ENCODE peak calls at places on chromosome 16, in nine cellular contexts. One of them, this sample, is unnamed.

GRCh38 chr16:11073407-11073806 is 129.0 kb downstream of the CLEC16A start:
- DNase-seq in glutamatergic neuron: no peak
- DNase-seq in activated CD4-positive, alpha-beta T cell treated with anti-CD3 and anti-CD28 coated beads, Interleukin-2, amount 50 U/mL, for 1 hour: no peak
- DNase-seq in SHP77: no peak
- DNase-seq in heart left ventricle: no peak
- DNase-seq in NCI-H187: no peak
- DNase-seq in transverse colon: no peak
- DNase-seq in CD8-positive, alpha-beta T cell: no peak
- DNase-seq in NCI-H774: no peak
- DNase-seq in this sample: no peak

GRCh38 chr16:21302454-21302853 is 24.4 kb upstream of the CRYM start:
- DNase-seq in activated CD4-positive, alpha-beta T cell treated with anti-CD3 and anti-CD28 coated beads, Interleukin-2, amount 50 U/mL, for 1 hour: no peak
- DNase-seq in SHP77: peak
- DNase-seq in CD8-positive, alpha-beta T cell: no peak
- DNase-seq in heart left ventricle: no peak
- DNase-seq in glutamatergic neuron: no peak
- DNase-seq in transverse colon: no peak
- DNase-seq in NCI-H187: no peak
- DNase-seq in NCI-H774: peak
- DNase-seq in this sample: no peak

GRCh38 chr16:15443753-15444152 is 9.4 kb downstream of the BMERB1 start:
- DNase-seq in activated CD4-positive, alpha-beta T cell treated with anti-CD3 and anti-CD28 coated beads, Interleukin-2, amount 50 U/mL, for 1 hour: no peak
- DNase-seq in glutamatergic neuron: no peak
- DNase-seq in transverse colon: no peak
- DNase-seq in NCI-H187: no peak
- DNase-seq in CD8-positive, alpha-beta T cell: no peak
- DNase-seq in NCI-H774: no peak
- DNase-seq in SHP77: no peak
- DNase-seq in heart left ventricle: no peak
- DNase-seq in this sample: no peak

GRCh38 chr16:48499822-48500440 is 110.0 kb downstream of the N4BP1 start:
- DNase-seq in SHP77: peak
- DNase-seq in glutamatergic neuron: no peak
- DNase-seq in NCI-H187: no peak
- DNase-seq in heart left ventricle: no peak
- DNase-seq in NCI-H774: peak
- DNase-seq in transverse colon: peak
- DNase-seq in activated CD4-positive, alpha-beta T cell treated with anti-CD3 and anti-CD28 coated beads, Interleukin-2, amount 50 U/mL, for 1 hour: no peak
- DNase-seq in CD8-positive, alpha-beta T cell: no peak
- DNase-seq in this sample: peak

GRCh38 chr16:66741131-66741900 is 10.1 kb downstream of the DYNC1LI2 start:
- DNase-seq in transverse colon: peak
- DNase-seq in glutamatergic neuron: peak
- DNase-seq in SHP77: peak
- DNase-seq in activated CD4-positive, alpha-beta T cell treated with anti-CD3 and anti-CD28 coated beads, Interleukin-2, amount 50 U/mL, for 1 hour: no peak
- DNase-seq in heart left ventricle: peak
- DNase-seq in NCI-H187: no peak
- DNase-seq in NCI-H774: no peak
- DNase-seq in CD8-positive, alpha-beta T cell: no peak
- DNase-seq in this sample: peak

GRCh38 chr16:10598157-10598556 is 17.8 kb upstream of the EMP2 start:
- DNase-seq in CD8-positive, alpha-beta T cell: no peak
- DNase-seq in NCI-H774: no peak
- DNase-seq in glutamatergic neuron: no peak
- DNase-seq in SHP77: no peak
- DNase-seq in transverse colon: peak
- DNase-seq in heart left ventricle: peak
- DNase-seq in NCI-H187: no peak
- DNase-seq in activated CD4-positive, alpha-beta T cell treated with anti-CD3 and anti-CD28 coated beads, Interleukin-2, amount 50 U/mL, for 1 hour: no peak
- DNase-seq in this sample: no peak

GRCh38 chr16:56911771-56912541 is 20.0 kb upstream of the HERPUD1 start:
- DNase-seq in activated CD4-positive, alpha-beta T cell treated with anti-CD3 and anti-CD28 coated beads, Interleukin-2, amount 50 U/mL, for 1 hour: no peak
- DNase-seq in transverse colon: peak
- DNase-seq in NCI-H774: no peak
- DNase-seq in glutamatergic neuron: no peak
- DNase-seq in CD8-positive, alpha-beta T cell: no peak
- DNase-seq in NCI-H187: no peak
- DNase-seq in heart left ventricle: peak
- DNase-seq in SHP77: no peak
- DNase-seq in this sample: no peak

GRCh38 chr16:66590322-66590721 is 11.1 kb downstream of the CMTM2 start:
- DNase-seq in heart left ventricle: no peak
- DNase-seq in activated CD4-positive, alpha-beta T cell treated with anti-CD3 and anti-CD28 coated beads, Interleukin-2, amount 50 U/mL, for 1 hour: no peak
- DNase-seq in NCI-H774: no peak
- DNase-seq in SHP77: no peak
- DNase-seq in glutamatergic neuron: no peak
- DNase-seq in transverse colon: no peak
- DNase-seq in CD8-positive, alpha-beta T cell: no peak
- DNase-seq in NCI-H187: no peak
- DNase-seq in this sample: no peak

GRCh38 chr16:51071326-51071725 is 79.7 kb downstream of the SALL1 start:
- DNase-seq in activated CD4-positive, alpha-beta T cell treated with anti-CD3 and anti-CD28 coated beads, Interleukin-2, amount 50 U/mL, for 1 hour: no peak
- DNase-seq in NCI-H187: no peak
- DNase-seq in glutamatergic neuron: no peak
- DNase-seq in transverse colon: no peak
- DNase-seq in SHP77: no peak
- DNase-seq in heart left ventricle: no peak
- DNase-seq in NCI-H774: no peak
- DNase-seq in CD8-positive, alpha-beta T cell: no peak
- DNase-seq in this sample: no peak

GRCh38 chr16:57518922-57519321 is 17.4 kb downstream of the CCDC102A start:
- DNase-seq in NCI-H774: no peak
- DNase-seq in CD8-positive, alpha-beta T cell: no peak
- DNase-seq in transverse colon: no peak
- DNase-seq in NCI-H187: no peak
- DNase-seq in heart left ventricle: no peak
- DNase-seq in glutamatergic neuron: no peak
- DNase-seq in activated CD4-positive, alpha-beta T cell treated with anti-CD3 and anti-CD28 coated beads, Interleukin-2, amount 50 U/mL, for 1 hour: no peak
- DNase-seq in SHP77: no peak
- DNase-seq in this sample: no peak

GRCh38 chr16:50167603-50168002 is 14.5 kb downstream of the TENT4B start:
- DNase-seq in activated CD4-positive, alpha-beta T cell treated with anti-CD3 and anti-CD28 coated beads, Interleukin-2, amount 50 U/mL, for 1 hour: no peak
- DNase-seq in heart left ventricle: no peak
- DNase-seq in NCI-H187: no peak
- DNase-seq in CD8-positive, alpha-beta T cell: no peak
- DNase-seq in SHP77: no peak
- DNase-seq in NCI-H774: no peak
- DNase-seq in glutamatergic neuron: no peak
- DNase-seq in transverse colon: no peak
- DNase-seq in this sample: no peak

GRCh38 chr16:19639986-19640421 is 78.0 kb downstream of the KNOP1 start:
- DNase-seq in heart left ventricle: no peak
- DNase-seq in CD8-positive, alpha-beta T cell: no peak
- DNase-seq in glutamatergic neuron: no peak
- DNase-seq in NCI-H187: no peak
- DNase-seq in activated CD4-positive, alpha-beta T cell treated with anti-CD3 and anti-CD28 coated beads, Interleukin-2, amount 50 U/mL, for 1 hour: no peak
- DNase-seq in NCI-H774: no peak
- DNase-seq in SHP77: no peak
- DNase-seq in transverse colon: no peak
- DNase-seq in this sample: no peak

GRCh38 chr16:11233727-11234376 is 22.2 kb downstream of the SOCS1 start:
- DNase-seq in heart left ventricle: no peak
- DNase-seq in activated CD4-positive, alpha-beta T cell treated with anti-CD3 and anti-CD28 coated beads, Interleukin-2, amount 50 U/mL, for 1 hour: peak
- DNase-seq in SHP77: no peak
- DNase-seq in NCI-H187: no peak
- DNase-seq in NCI-H774: no peak
- DNase-seq in glutamatergic neuron: no peak
- DNase-seq in transverse colon: peak
- DNase-seq in CD8-positive, alpha-beta T cell: no peak
- DNase-seq in this sample: no peak

GRCh38 chr16:49491736-49492089 is 118.1 kb downstream of the C16orf78 start:
- DNase-seq in heart left ventricle: peak
- DNase-seq in glutamatergic neuron: peak
- DNase-seq in transverse colon: peak
- DNase-seq in NCI-H187: no peak
- DNase-seq in activated CD4-positive, alpha-beta T cell treated with anti-CD3 and anti-CD28 coated beads, Interleukin-2, amount 50 U/mL, for 1 hour: no peak
- DNase-seq in SHP77: no peak
- DNase-seq in CD8-positive, alpha-beta T cell: no peak
- DNase-seq in NCI-H774: peak
- DNase-seq in this sample: no peak

GRCh38 chr16:87012954-87013938 is 303.9 kb downstream of the C16orf95 start:
- DNase-seq in NCI-H187: no peak
- DNase-seq in CD8-positive, alpha-beta T cell: no peak
- DNase-seq in transverse colon: no peak
- DNase-seq in activated CD4-positive, alpha-beta T cell treated with anti-CD3 and anti-CD28 coated beads, Interleukin-2, amount 50 U/mL, for 1 hour: no peak
- DNase-seq in NCI-H774: no peak
- DNase-seq in heart left ventricle: peak
- DNase-seq in glutamatergic neuron: peak
- DNase-seq in SHP77: no peak
- DNase-seq in this sample: no peak

GRCh38 chr16:84088695-84089395 is 27.9 kb downstream of the MBTPS1 start:
- DNase-seq in transverse colon: peak
- DNase-seq in activated CD4-positive, alpha-beta T cell treated with anti-CD3 and anti-CD28 coated beads, Interleukin-2, amount 50 U/mL, for 1 hour: peak
- DNase-seq in NCI-H774: no peak
- DNase-seq in CD8-positive, alpha-beta T cell: peak
- DNase-seq in SHP77: peak
- DNase-seq in NCI-H187: no peak
- DNase-seq in heart left ventricle: peak
- DNase-seq in glutamatergic neuron: peak
- DNase-seq in this sample: no peak

GRCh38 chr16:9123871-9124270 is 32.4 kb downstream of the HAPSTR1 start:
- DNase-seq in activated CD4-positive, alpha-beta T cell treated with anti-CD3 and anti-CD28 coated beads, Interleukin-2, amount 50 U/mL, for 1 hour: no peak
- DNase-seq in SHP77: no peak
- DNase-seq in NCI-H774: no peak
- DNase-seq in glutamatergic neuron: no peak
- DNase-seq in CD8-positive, alpha-beta T cell: no peak
- DNase-seq in transverse colon: peak
- DNase-seq in NCI-H187: no peak
- DNase-seq in heart left ventricle: peak
- DNase-seq in this sample: no peak

GRCh38 chr16:30780549-30780948 is 6.5 kb downstream of the ZNF629 start:
- DNase-seq in NCI-H187: no peak
- DNase-seq in SHP77: no peak
- DNase-seq in transverse colon: no peak
- DNase-seq in activated CD4-positive, alpha-beta T cell treated with anti-CD3 and anti-CD28 coated beads, Interleukin-2, amount 50 U/mL, for 1 hour: no peak
- DNase-seq in heart left ventricle: no peak
- DNase-seq in glutamatergic neuron: no peak
- DNase-seq in NCI-H774: no peak
- DNase-seq in CD8-positive, alpha-beta T cell: no peak
- DNase-seq in this sample: no peak

GRCh38 chr16:65745-66144 is 6.7 kb downstream of the RHBDF1 start:
- DNase-seq in NCI-H774: peak
- DNase-seq in transverse colon: peak
- DNase-seq in activated CD4-positive, alpha-beta T cell treated with anti-CD3 and anti-CD28 coated beads, Interleukin-2, amount 50 U/mL, for 1 hour: peak
- DNase-seq in SHP77: peak
- DNase-seq in CD8-positive, alpha-beta T cell: peak
- DNase-seq in glutamatergic neuron: peak
- DNase-seq in NCI-H187: peak
- DNase-seq in heart left ventricle: peak
- DNase-seq in this sample: peak

GRCh38 chr16:1416521-1416941 is 2.0 kb upstream of the UNKL start:
- DNase-seq in CD8-positive, alpha-beta T cell: no peak
- DNase-seq in NCI-H187: no peak
- DNase-seq in transverse colon: no peak
- DNase-seq in activated CD4-positive, alpha-beta T cell treated with anti-CD3 and anti-CD28 coated beads, Interleukin-2, amount 50 U/mL, for 1 hour: no peak
- DNase-seq in SHP77: no peak
- DNase-seq in NCI-H774: no peak
- DNase-seq in heart left ventricle: no peak
- DNase-seq in glutamatergic neuron: no peak
- DNase-seq in this sample: no peak

GRCh38 chr16:73058616-73059409 is 10.9 kb upstream of the ZFHX3 start:
- DNase-seq in activated CD4-positive, alpha-beta T cell treated with anti-CD3 and anti-CD28 coated beads, Interleukin-2, amount 50 U/mL, for 1 hour: no peak
- DNase-seq in SHP77: peak
- DNase-seq in glutamatergic neuron: peak
- DNase-seq in NCI-H187: no peak
- DNase-seq in transverse colon: no peak
- DNase-seq in heart left ventricle: peak
- DNase-seq in CD8-positive, alpha-beta T cell: no peak
- DNase-seq in NCI-H774: peak
- DNase-seq in this sample: no peak

GRCh38 chr16:350203-350602 is 2.3 kb downstream of the AXIN1 start:
- DNase-seq in transverse colon: peak
- DNase-seq in CD8-positive, alpha-beta T cell: no peak
- DNase-seq in activated CD4-positive, alpha-beta T cell treated with anti-CD3 and anti-CD28 coated beads, Interleukin-2, amount 50 U/mL, for 1 hour: no peak
- DNase-seq in NCI-H774: no peak
- DNase-seq in heart left ventricle: no peak
- DNase-seq in SHP77: no peak
- DNase-seq in glutamatergic neuron: no peak
- DNase-seq in NCI-H187: no peak
- DNase-seq in this sample: no peak

GRCh38 chr16:66207139-66207863 is 159.2 kb upstream of the CDH5 start:
- DNase-seq in CD8-positive, alpha-beta T cell: no peak
- DNase-seq in glutamatergic neuron: no peak
- DNase-seq in heart left ventricle: no peak
- DNase-seq in NCI-H187: no peak
- DNase-seq in NCI-H774: no peak
- DNase-seq in activated CD4-positive, alpha-beta T cell treated with anti-CD3 and anti-CD28 coated beads, Interleukin-2, amount 50 U/mL, for 1 hour: no peak
- DNase-seq in transverse colon: no peak
- DNase-seq in SHP77: peak
- DNase-seq in this sample: no peak

GRCh38 chr16:27287051-27287811 is 18.7 kb upstream of the NSMCE1 start:
- DNase-seq in heart left ventricle: no peak
- DNase-seq in SHP77: no peak
- DNase-seq in CD8-positive, alpha-beta T cell: no peak
- DNase-seq in NCI-H187: no peak
- DNase-seq in NCI-H774: no peak
- DNase-seq in activated CD4-positive, alpha-beta T cell treated with anti-CD3 and anti-CD28 coated beads, Interleukin-2, amount 50 U/mL, for 1 hour: no peak
- DNase-seq in glutamatergic neuron: no peak
- DNase-seq in transverse colon: no peak
- DNase-seq in this sample: no peak

GRCh38 chr16:19228057-19228456 is 57.5 kb upstream of the CLEC19A start:
- DNase-seq in NCI-H187: no peak
- DNase-seq in CD8-positive, alpha-beta T cell: no peak
- DNase-seq in transverse colon: no peak
- DNase-seq in activated CD4-positive, alpha-beta T cell treated with anti-CD3 and anti-CD28 coated beads, Interleukin-2, amount 50 U/mL, for 1 hour: no peak
- DNase-seq in glutamatergic neuron: no peak
- DNase-seq in NCI-H774: no peak
- DNase-seq in SHP77: no peak
- DNase-seq in heart left ventricle: no peak
- DNase-seq in this sample: no peak

GRCh38 chr16:79089735-79090284 is 510.7 kb downstream of the MAF start:
- DNase-seq in heart left ventricle: no peak
- DNase-seq in NCI-H774: no peak
- DNase-seq in transverse colon: peak
- DNase-seq in activated CD4-positive, alpha-beta T cell treated with anti-CD3 and anti-CD28 coated beads, Interleukin-2, amount 50 U/mL, for 1 hour: no peak
- DNase-seq in glutamatergic neuron: no peak
- DNase-seq in CD8-positive, alpha-beta T cell: peak
- DNase-seq in SHP77: no peak
- DNase-seq in NCI-H187: no peak
- DNase-seq in this sample: no peak

GRCh38 chr16:31487720-31488629 is 5.1 kb downstream of the SLC5A2 start:
- DNase-seq in NCI-H187: no peak
- DNase-seq in CD8-positive, alpha-beta T cell: peak
- DNase-seq in heart left ventricle: no peak
- DNase-seq in SHP77: peak
- DNase-seq in activated CD4-positive, alpha-beta T cell treated with anti-CD3 and anti-CD28 coated beads, Interleukin-2, amount 50 U/mL, for 1 hour: peak
- DNase-seq in transverse colon: peak
- DNase-seq in glutamatergic neuron: peak
- DNase-seq in NCI-H774: peak
- DNase-seq in this sample: no peak

GRCh38 chr16:86375370-86375769 is 135.0 kb upstream of the FOXF1 start:
- DNase-seq in activated CD4-positive, alpha-beta T cell treated with anti-CD3 and anti-CD28 coated beads, Interleukin-2, amount 50 U/mL, for 1 hour: no peak
- DNase-seq in NCI-H187: no peak
- DNase-seq in SHP77: no peak
- DNase-seq in transverse colon: no peak
- DNase-seq in glutamatergic neuron: no peak
- DNase-seq in heart left ventricle: no peak
- DNase-seq in CD8-positive, alpha-beta T cell: no peak
- DNase-seq in NCI-H774: no peak
- DNase-seq in this sample: peak

GRCh38 chr16:30070490-30070889 is 4.9 kb downstream of the ALDOA start:
- DNase-seq in NCI-H187: no peak
- DNase-seq in transverse colon: no peak
- DNase-seq in activated CD4-positive, alpha-beta T cell treated with anti-CD3 and anti-CD28 coated beads, Interleukin-2, amount 50 U/mL, for 1 hour: no peak
- DNase-seq in heart left ventricle: no peak
- DNase-seq in CD8-positive, alpha-beta T cell: no peak
- DNase-seq in NCI-H774: no peak
- DNase-seq in SHP77: no peak
- DNase-seq in glutamatergic neuron: no peak
- DNase-seq in this sample: no peak

GRCh38 chr16:1788708-1789100 is 4.8 kb downstream of the IGFALS start:
- DNase-seq in heart left ventricle: peak
- DNase-seq in CD8-positive, alpha-beta T cell: no peak
- DNase-seq in NCI-H774: no peak
- DNase-seq in SHP77: no peak
- DNase-seq in NCI-H187: no peak
- DNase-seq in transverse colon: no peak
- DNase-seq in glutamatergic neuron: peak
- DNase-seq in activated CD4-positive, alpha-beta T cell treated with anti-CD3 and anti-CD28 coated beads, Interleukin-2, amount 50 U/mL, for 1 hour: no peak
- DNase-seq in this sample: no peak

GRCh38 chr16:86772671-86773338 is 194.5 kb downstream of the FOXL1 start:
- DNase-seq in CD8-positive, alpha-beta T cell: no peak
- DNase-seq in NCI-H187: no peak
- DNase-seq in heart left ventricle: no peak
- DNase-seq in SHP77: no peak
- DNase-seq in glutamatergic neuron: no peak
- DNase-seq in activated CD4-positive, alpha-beta T cell treated with anti-CD3 and anti-CD28 coated beads, Interleukin-2, amount 50 U/mL, for 1 hour: no peak
- DNase-seq in NCI-H774: no peak
- DNase-seq in transverse colon: no peak
- DNase-seq in this sample: peak